ENCODE peak calls at places on chromosome 13, in six cellular contexts. J is amygdala; W is cardiac fibroblast; E is activated CD8-positive, alpha-beta T cell treated with anti-CD3 and anti-CD28 coated beads, Interleukin-2, amount 10 ng/mL, durations not matched to agents 7 days and 5 days; B is mucosa of gallbladder; Y is stimulated activated CD4-positive, alpha-beta T cell treated with anti-CD3 and anti-CD28 coated beads, Interleukin-4, amount 100 ng/mL, for 48 hours. A is an unnamed sample.

GRCh38 chr13:50928088-50928487 is 18.5 kb downstream of the RNASEH2B start:
- DNase-seq in J (no peak), W (peak; percentile 33), E (no peak), B (no peak), Y (no peak), A (no peak)

GRCh38 chr13:20414475-20415287 is 111.0 kb downstream of the CRYL1 start:
- DNase-seq in J (no peak), W (no peak), E (no peak), B (no peak), Y (no peak), A (peak; percentile 33)

GRCh38 chr13:99610702-99611289 is 109.5 kb downstream of the TM9SF2 start:
- DNase-seq in J (no peak), W (no peak), E (no peak), B (no peak), Y (no peak), A (no peak)

GRCh38 chr13:111043575-111043982 is 71.5 kb upstream of the ARHGEF7 start:
- DNase-seq in J (no peak), W (peak; percentile 51), E (no peak), B (no peak), Y (no peak), A (no peak)

GRCh38 chr13:113528101-113528797 is 37.7 kb upstream of the DCUN1D2 start:
- DNase-seq in J (no peak), W (no peak), E (no peak), B (no peak), Y (no peak), A (no peak)

GRCh38 chr13:70249332-70250064 is 141.2 kb upstream of the KLHL1 start:
- DNase-seq in J (no peak), W (peak; percentile 8), E (no peak), B (no peak), Y (no peak), A (no peak)

GRCh38 chr13:33292712-33293111 is 7.2 kb upstream of the STARD13 start:
- DNase-seq in J (no peak), W (no peak), E (no peak), B (no peak), Y (no peak), A (no peak)

GRCh38 chr13:28658539-28658795 is 463 bp upstream of the POMP start:
- DNase-seq in J (no peak), W (no peak), E (no peak), B (no peak), Y (no peak), A (peak; percentile 18)

GRCh38 chr13:20717581-20718542 is 14.4 kb downstream of the IL17D start:
- DNase-seq in J (no peak), W (no peak), E (no peak), B (no peak), Y (no peak), A (no peak)

GRCh38 chr13:49248433-49249002 is 793 bp downstream of the CDADC1 start:
- DNase-seq in J (no peak), W (peak; percentile 54), E (no peak), B (no peak), Y (no peak), A (no peak)

GRCh38 chr13:107351305-107351704 is 783.4 kb upstream of the ARGLU1 start:
- DNase-seq in J (no peak), W (peak; percentile 67), E (no peak), B (peak; percentile 24), Y (no peak), A (no peak)

GRCh38 chr13:113048766-113049165 is 56.8 kb upstream of the F7 start:
- DNase-seq in J (no peak), W (no peak), E (no peak), B (no peak), Y (no peak), A (no peak)

GRCh38 chr13:49400755-49401659 is 42.9 kb downstream of the CAB39L start:
- DNase-seq in J (peak; percentile 6), W (peak; percentile 75), E (no peak), B (peak; percentile 53), Y (no peak), A (peak; percentile 41)

GRCh38 chr13:104900186-104900817 is 1635.2 kb downstream of the EFNB2 start:
- DNase-seq in J (no peak), W (no peak), E (no peak), B (no peak), Y (no peak), A (no peak)

GRCh38 chr13:109973279-109973678 is 186.9 kb upstream of the IRS2 start:
- DNase-seq in J (no peak), W (no peak), E (no peak), B (no peak), Y (no peak), A (no peak)

GRCh38 chr13:34577051-34577450 is 365.0 kb upstream of the NBEA start:
- DNase-seq in J (no peak), W (peak; percentile 37), E (no peak), B (no peak), Y (no peak), A (no peak)

GRCh38 chr13:110653271-110653670 is 37.9 kb downstream of the NAXD start:
- DNase-seq in J (no peak), W (no peak), E (no peak), B (no peak), Y (no peak), A (no peak)

GRCh38 chr13:92994056-92994455 is 232.6 kb upstream of the GPC6 start:
- DNase-seq in J (no peak), W (peak; percentile 5), E (no peak), B (no peak), Y (no peak), A (no peak)

GRCh38 chr13:97892717-97893116 is 60.8 kb upstream of the IPO5 start:
- DNase-seq in J (no peak), W (peak; percentile 18), E (no peak), B (no peak), Y (no peak), A (no peak)

GRCh38 chr13:51564252-51564651 is 20.0 kb upstream of the WDFY2 start:
- DNase-seq in J (no peak), W (no peak), E (no peak), B (no peak), Y (no peak), A (no peak)

GRCh38 chr13:34757441-34757840 is 184.6 kb upstream of the NBEA start:
- DNase-seq in J (no peak), W (peak; percentile 43), E (no peak), B (no peak), Y (no peak), A (no peak)

GRCh38 chr13:106573855-106574254 is 5.9 kb upstream of the ARGLU1 start:
- DNase-seq in J (no peak), W (peak; percentile 65), E (no peak), B (peak; percentile 30), Y (no peak), A (peak; percentile 18)

GRCh38 chr13:38697628-38698333 is 10.9 kb downstream of the FREM2 start:
- DNase-seq in J (no peak), W (no peak), E (no peak), B (no peak), Y (no peak), A (no peak)

GRCh38 chr13:103883698-103884097 is 817.5 kb upstream of the SLC10A2 start:
- DNase-seq in J (no peak), W (peak; percentile 4), E (no peak), B (no peak), Y (no peak), A (no peak)

GRCh38 chr13:27830010-27830409 is 37.7 kb downstream of the GSX1 start:
- DNase-seq in J (no peak), W (peak; percentile 21), E (peak; percentile 56), B (peak; percentile 53), Y (peak; percentile 55), A (peak; percentile 73)

A was measured in left colon.